ENCODE peak calls at places on chromosomes 7 and 10, in five cellular contexts. M is naive B cell; J is activated naive CD8-positive, alpha-beta T cell treated with anti-CD3 and anti-CD28 coated beads, Interleukin-2, amount 10 ng/mL, durations not matched to agents 7 days and 5 days; Z is fibroblast of the conjunctiva; S is GM04503. R is an unnamed sample.
A peak's percentile ranks its signal among the peaks of the same experiment; 100 is the strongest.

GRCh38 chr7:159012353-159013069 is 132.2 kb downstream of the VIPR2 start:
- DNase-seq in S (no peak), Z (no peak), M (no peak), J (no peak), R (no peak)

GRCh38 chr10:133364645-133365431 is 7.0 kb upstream of the FUOM start:
- DNase-seq in J (no peak), Z (no peak), M (no peak), S (no peak), R (no peak)

GRCh38 chr7:114790526-114790925 is 131.4 kb upstream of the MDFIC start:
- DNase-seq in M (no peak), Z (no peak), J (no peak), S (no peak), R (no peak)

GRCh38 chr7:130324270-130324669 is 20.3 kb upstream of the CPA5 start:
- DNase-seq in M (no peak), Z (no peak), S (no peak), J (no peak), R (no peak)

GRCh38 chr7:159015081-159015893 is 129.4 kb downstream of the VIPR2 start:
- DNase-seq in M (no peak), Z (peak; percentile 21), J (no peak), S (no peak), R (no peak)

GRCh38 chr10:118108194-118109026 is 61.7 kb upstream of the RAB11FIP2 start:
- DNase-seq in S (no peak), J (no peak), Z (peak; percentile 10), M (no peak), R (no peak)

GRCh38 chr7:153354071-153354470 is 594.5 kb downstream of the ACTR3B start:
- DNase-seq in Z (no peak), M (no peak), S (no peak), J (no peak), R (no peak)

GRCh38 chr10:68900427-68901105 is 549 bp upstream of the DDX50 start:
- DNase-seq in Z (no peak), S (peak; percentile 50), M (no peak), J (peak; percentile 86), R (no peak)

GRCh38 chr7:27238979-27239779 is 3.4 kb upstream of the EVX1 start:
- DNase-seq in M (no peak), J (no peak), S (no peak), Z (no peak), R (no peak)

GRCh38 chr10:124106241-124106905 is 13.0 kb upstream of the CHST15 start:
- DNase-seq in S (peak; percentile 37), J (no peak), M (peak; percentile 51), Z (peak; percentile 64), R (peak; percentile 61)

GRCh38 chr10:124641282-124642075 is 102.7 kb downstream of the FAM53B start:
- DNase-seq in J (no peak), M (peak; percentile 69), S (peak; percentile 28), Z (peak; percentile 24), R (no peak)

GRCh38 chr10:125797999-125798662 is 22.5 kb upstream of the MMP21 start:
- DNase-seq in M (no peak), Z (no peak), J (no peak), S (no peak), R (no peak)

GRCh38 chr7:4274286-4274685 is 407.8 kb upstream of the FOXK1 start:
- DNase-seq in J (no peak), S (no peak), M (no peak), Z (no peak), R (no peak)

GRCh38 chr10:45558406-45558805 is 114.2 kb downstream of the ZFAND4 start:
- DNase-seq in Z (no peak), J (no peak), S (no peak), M (no peak), R (no peak)

GRCh38 chr10:106714734-106715368 is 449.7 kb downstream of the SORCS1 start:
- DNase-seq in J (no peak), S (no peak), M (no peak), Z (no peak), R (no peak)

GRCh38 chr7:17207220-17207619 is 91.2 kb upstream of the AHR start:
- DNase-seq in J (no peak), M (no peak), Z (no peak), S (no peak), R (no peak)

GRCh38 chr10:70354566-70355233 is 27.7 kb downstream of the LRRC20 start:
- DNase-seq in J (no peak), M (no peak), Z (no peak), S (no peak), R (no peak)

GRCh38 chr10:128863823-128864405 is 603.1 kb upstream of the MGMT start:
- DNase-seq in Z (no peak), M (no peak), S (no peak), J (no peak), R (no peak)

GRCh38 chr10:116961305-116962251 is 43.4 kb downstream of the SHTN1 start:
- DNase-seq in M (no peak), Z (no peak), S (no peak), J (no peak), R (peak; percentile 8)

GRCh38 chr10:30374353-30374752 is 25.3 kb upstream of the MTPAP start:
- DNase-seq in Z (no peak), S (no peak), M (no peak), J (no peak), R (no peak)

GRCh38 chr7:77415474-77415821 is 701 bp downstream of the GSAP start:
- DNase-seq in J (no peak), M (peak; percentile 72), Z (no peak), S (no peak), R (no peak)

GRCh38 chr7:5636914-5637313 is 144.5 kb downstream of the RNF216 start:
- DNase-seq in S (peak; percentile 79), J (no peak), Z (peak; percentile 83), M (no peak), R (peak; percentile 73)

GRCh38 chr7:41065663-41066062 is 637.2 kb downstream of the INHBA start:
- DNase-seq in S (no peak), J (no peak), M (no peak), Z (no peak), R (no peak)

GRCh38 chr7:135905355-135905754 is 71.8 kb downstream of the MTPN start:
- DNase-seq in S (no peak), Z (no peak), J (no peak), M (no peak), R (no peak)

GRCh38 chr7:107236857-107237256 is 68.1 kb downstream of the HBP1 start:
- DNase-seq in Z (no peak), M (no peak), J (no peak), S (no peak), R (no peak)

GRCh38 chr7:65001291-65001814 is 5.1 kb downstream of the ERV3-1 start:
- DNase-seq in M (no peak), S (no peak), J (no peak), Z (no peak), R (no peak)

R was measured in SJSA1.